ENCODE peak calls at places on chromosomes 12 and 14, in four cellular contexts. H is heart right ventricle, Z is fibroblast of lung, A is IMR-90. F is an unnamed sample. For H3K36me3, the result is how much of the 10 kb centered on the place peaks cover.

GRCh38 chr14:53327716-53328115 is 174.6 kb upstream of the DDHD1 start:
- DNase-seq in H (no peak), Z (peak), A (peak), F (peak)

GRCh38 chr12:26402648-26403047 is 207.3 kb downstream of the SSPN start:
- DNase-seq in H (no peak), Z (no peak), A (no peak), F (no peak)

GRCh38 chr12:49279706-49280159 is 14.9 kb downstream of the TUBA1C start:
- DNase-seq in H (no peak), Z (no peak), A (no peak), F (no peak)

GRCh38 chr14:92352158-92352985 is 29.4 kb downstream of the SLC24A4 start:
- DNase-seq in H (no peak), Z (peak), A (no peak), F (no peak)

GRCh38 chr12:71425568-71425967 is 14.0 kb upstream of the LGR5 start:
- DNase-seq in H (no peak), Z (no peak), A (no peak), F (no peak)

GRCh38 chr12:33876618-33877017 is 145.7 kb upstream of the ALG10 start:
- DNase-seq in H (no peak), Z (no peak), A (no peak), F (no peak)

GRCh38 chr12:79514730-79515525 is 175.8 kb downstream of the PAWR start:
- DNase-seq in H (no peak), Z (no peak), A (peak), F (no peak)

GRCh38 chr12:22180699-22181098 is 134.7 kb downstream of the CMAS start:
- DNase-seq in H (no peak), Z (no peak), A (no peak), F (no peak)

GRCh38 chr12:77968021-77968420 is 137.3 kb downstream of the NAV3 start:
- DNase-seq in H (no peak), Z (no peak), A (no peak), F (no peak)

GRCh38 chr14:65958664-65959562 is 527.3 kb upstream of the CCDC196 start:
- DNase-seq in H (no peak), Z (peak), A (peak), F (no peak)

GRCh38 chr14:50677527-50678063 is 9.5 kb upstream of the SAV1 start:
- DNase-seq in H (no peak), Z (peak), A (peak), F (no peak)

GRCh38 chr14:91149462-91149861 is 35.6 kb downstream of the DGLUCY start:
- DNase-seq in H (peak), Z (peak), A (peak), F (peak)

GRCh38 chr12:52351196-52352059 is 15.9 kb downstream of the KRT85 start:
- DNase-seq in H (peak), Z (no peak), A (no peak), F (no peak)

GRCh38 chr12:130186631-130187269 is 24.5 kb downstream of the FZD10 start:
- DNase-seq in H (no peak), Z (no peak), A (no peak), F (no peak)

GRCh38 chr14:99579903-99580570 is 24.0 kb downstream of the CCDC85C start:
- DNase-seq in H (no peak), Z (no peak), A (peak), F (no peak)

GRCh38 chr14:22472935-22473854 is 115.8 kb downstream of the DAD1 start:
- DNase-seq in H (peak), Z (peak), A (peak), F (peak)

DNA sequence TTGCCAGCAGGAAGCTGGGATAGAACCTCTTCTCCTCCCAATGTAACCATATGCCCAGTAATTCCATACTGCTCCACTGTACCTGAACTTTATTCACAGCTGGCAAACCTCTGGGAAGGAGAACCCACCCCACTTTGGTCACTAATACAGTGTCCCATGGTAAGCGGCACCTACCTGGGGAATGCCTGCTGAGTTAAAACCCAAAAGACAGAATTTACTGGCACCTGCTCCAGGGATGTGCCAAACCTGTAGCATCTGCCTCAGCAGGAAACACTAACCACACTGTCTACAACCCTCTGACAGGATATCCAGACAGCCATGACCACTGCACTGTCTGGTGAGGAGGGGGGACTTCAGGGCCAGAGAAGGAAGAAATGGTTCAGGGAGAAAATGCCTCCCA is 26.6 kb downstream of the DDX24 start:
- DNase-seq in H (no peak), Z (no peak), A (no peak), F (no peak)
- H3K36me3 ChIP-seq in H (under half), Z (under half), A (half or more), F (under half)

GRCh38 chr12:104994301-104994700 is 8.2 kb downstream of the NOPCHAP1 start:
- DNase-seq in H (no peak), Z (no peak), A (no peak), F (no peak)
- H3K36me3 ChIP-seq in H (under half), Z (under half), A (under half), F (under half)

DNA sequence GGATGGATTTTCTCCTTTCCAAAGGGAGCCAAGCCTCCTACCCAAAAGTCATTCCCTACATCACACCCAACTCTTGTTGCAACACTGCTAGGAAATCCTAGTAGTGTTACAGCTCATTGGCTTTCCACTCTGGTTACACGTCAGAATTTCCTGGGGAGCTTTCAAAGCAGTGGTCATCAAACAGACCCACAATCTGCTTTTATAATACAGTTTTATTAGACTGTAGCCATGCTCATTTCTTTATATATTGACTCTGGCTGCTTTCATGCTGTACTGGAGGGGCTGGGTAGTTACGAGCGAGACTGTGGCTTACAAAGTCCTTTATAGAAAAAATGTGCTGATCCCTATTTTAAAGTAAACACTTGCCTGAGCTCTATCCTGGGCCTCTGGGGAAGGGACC is 34.3 kb downstream of the ZFYVE26 start:
- DNase-seq in H (no peak), Z (no peak), A (no peak), F (no peak)
- H3K36me3 ChIP-seq in H (under half), Z (under half), A (half or more), F (half or more)

GRCh38 chr14:102049258-102050025 is 37.4 kb downstream of the HSP90AA1 start:
- DNase-seq in H (no peak), Z (peak), A (no peak), F (no peak)

GRCh38 chr14:102050625-102051024 is 36.2 kb downstream of the HSP90AA1 start:
- DNase-seq in H (no peak), Z (peak), A (peak), F (peak)

GRCh38 chr14:102055181-102055901 is 31.5 kb downstream of the HSP90AA1 start:
- DNase-seq in H (no peak), Z (peak), A (peak), F (no peak)

GRCh38 chr14:102050026-102050405 is 36.8 kb downstream of the HSP90AA1 start:
- DNase-seq in H (no peak), Z (no peak), A (no peak), F (no peak)

GRCh38 chr14:102052522-102052921 is 34.3 kb downstream of the HSP90AA1 start:
- DNase-seq in H (no peak), Z (no peak), A (no peak), F (no peak)
- H3K36me3 ChIP-seq in H (under half), Z (under half), A (half or more), F (under half)

GRCh38 chr12:131933387-131933786 is 4.3 kb downstream of the PUS1 start:
- DNase-seq in H (no peak), Z (no peak), A (no peak), F (no peak)
- H3K36me3 ChIP-seq in H (under half), Z (under half), A (under half), F (under half)

DNA sequence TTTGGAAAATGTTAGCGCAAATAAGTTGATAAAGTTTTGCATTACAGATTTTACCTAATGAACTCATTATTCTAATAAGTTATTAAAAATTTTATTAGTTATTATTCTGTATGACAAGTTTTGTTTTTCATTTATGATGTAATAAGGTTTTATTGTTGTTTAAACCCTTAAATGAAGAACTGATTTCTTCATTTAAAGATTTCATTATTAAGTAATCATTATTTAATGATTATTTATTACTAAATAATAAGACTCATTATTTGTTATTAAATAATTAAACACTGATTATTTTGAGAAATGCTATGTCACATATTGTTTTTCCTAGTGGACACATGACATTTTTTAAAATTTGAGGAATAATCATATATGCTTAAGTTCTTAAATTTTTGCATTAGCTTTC is 34.2 kb downstream of the USP15 start:
- DNase-seq in H (no peak), Z (no peak), A (no peak), F (no peak)
- H3K36me3 ChIP-seq in H (under half), Z (under half), A (under half), F (under half)

DNA sequence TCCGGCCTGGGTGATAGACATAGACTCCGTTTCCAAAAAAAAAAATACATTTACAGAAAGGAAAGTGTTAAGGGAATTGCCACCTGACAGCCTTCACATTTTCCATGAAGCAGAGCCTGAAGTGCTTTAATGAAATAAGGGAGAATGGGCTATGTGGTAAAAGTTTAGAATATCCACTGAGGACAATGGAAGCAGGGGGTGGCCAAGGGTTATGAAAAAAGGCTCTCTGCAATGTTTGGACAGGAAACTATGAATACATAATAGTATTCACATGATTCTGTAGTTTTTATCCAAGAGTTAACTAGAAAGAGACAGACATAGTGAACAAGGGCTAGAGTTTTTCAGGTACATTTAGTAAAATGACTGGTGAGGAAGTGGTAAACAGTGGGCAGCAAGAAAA is 75.3 kb downstream of the COCH start:
- DNase-seq in H (no peak), Z (no peak), A (no peak), F (no peak)
- H3K36me3 ChIP-seq in H (under half), Z (under half), A (under half), F (under half)

DNA sequence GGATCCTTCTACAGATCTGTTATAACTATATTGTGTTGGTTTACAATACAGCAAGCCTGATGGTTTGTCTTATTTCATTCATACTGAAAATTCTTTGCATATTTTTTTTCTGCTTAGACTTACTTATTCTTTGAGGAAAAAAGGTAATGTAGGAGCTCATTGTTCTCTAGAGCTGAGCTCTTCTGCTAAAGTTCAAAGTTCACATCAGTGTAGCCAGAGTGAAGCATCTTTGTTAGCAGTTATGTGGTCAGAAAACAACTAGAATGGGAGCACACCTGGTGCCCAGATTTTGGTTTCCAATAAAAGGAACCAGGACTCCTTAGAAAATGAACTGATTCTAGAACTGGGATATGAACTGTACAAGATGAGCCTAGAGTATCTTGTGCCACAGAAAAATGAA is 10.3 kb downstream of the GPX2 start:
- DNase-seq in H (no peak), Z (no peak), A (no peak), F (no peak)
- H3K36me3 ChIP-seq in H (under half), Z (under half), A (under half), F (under half)

DNA sequence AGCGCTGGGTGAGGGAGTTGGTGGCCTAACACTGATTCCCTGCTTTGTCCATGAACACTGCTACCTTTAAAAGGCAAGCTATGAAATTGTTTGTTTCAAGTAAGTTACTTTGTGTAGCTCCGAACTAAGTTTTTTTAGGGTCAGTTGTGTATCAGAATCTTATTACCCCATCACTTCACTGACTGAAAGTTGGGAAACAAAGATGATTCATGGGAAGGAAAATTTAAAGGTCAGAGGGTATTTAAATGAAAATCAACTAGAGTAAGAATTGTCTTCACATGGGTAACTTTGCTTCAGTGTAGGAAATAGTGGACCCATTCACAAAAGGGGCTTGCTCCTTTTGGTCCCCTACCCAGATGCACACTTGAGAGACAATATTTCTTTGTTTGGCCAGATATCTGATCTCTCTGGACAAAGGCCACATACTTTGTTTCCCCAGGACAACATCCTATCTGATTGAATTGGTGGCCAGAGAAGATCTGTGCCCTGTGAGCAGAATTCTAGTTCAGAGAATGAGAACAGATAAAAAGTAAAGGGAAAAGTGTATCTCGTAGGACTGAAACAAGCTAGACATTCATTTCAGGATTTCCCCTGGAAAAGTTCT is 53.5 kb downstream of the RAB35 start:
- DNase-seq in H (no peak), Z (no peak), A (no peak), F (no peak)
- H3K36me3 ChIP-seq in H (under half), Z (under half), A (under half), F (under half)

DNA sequence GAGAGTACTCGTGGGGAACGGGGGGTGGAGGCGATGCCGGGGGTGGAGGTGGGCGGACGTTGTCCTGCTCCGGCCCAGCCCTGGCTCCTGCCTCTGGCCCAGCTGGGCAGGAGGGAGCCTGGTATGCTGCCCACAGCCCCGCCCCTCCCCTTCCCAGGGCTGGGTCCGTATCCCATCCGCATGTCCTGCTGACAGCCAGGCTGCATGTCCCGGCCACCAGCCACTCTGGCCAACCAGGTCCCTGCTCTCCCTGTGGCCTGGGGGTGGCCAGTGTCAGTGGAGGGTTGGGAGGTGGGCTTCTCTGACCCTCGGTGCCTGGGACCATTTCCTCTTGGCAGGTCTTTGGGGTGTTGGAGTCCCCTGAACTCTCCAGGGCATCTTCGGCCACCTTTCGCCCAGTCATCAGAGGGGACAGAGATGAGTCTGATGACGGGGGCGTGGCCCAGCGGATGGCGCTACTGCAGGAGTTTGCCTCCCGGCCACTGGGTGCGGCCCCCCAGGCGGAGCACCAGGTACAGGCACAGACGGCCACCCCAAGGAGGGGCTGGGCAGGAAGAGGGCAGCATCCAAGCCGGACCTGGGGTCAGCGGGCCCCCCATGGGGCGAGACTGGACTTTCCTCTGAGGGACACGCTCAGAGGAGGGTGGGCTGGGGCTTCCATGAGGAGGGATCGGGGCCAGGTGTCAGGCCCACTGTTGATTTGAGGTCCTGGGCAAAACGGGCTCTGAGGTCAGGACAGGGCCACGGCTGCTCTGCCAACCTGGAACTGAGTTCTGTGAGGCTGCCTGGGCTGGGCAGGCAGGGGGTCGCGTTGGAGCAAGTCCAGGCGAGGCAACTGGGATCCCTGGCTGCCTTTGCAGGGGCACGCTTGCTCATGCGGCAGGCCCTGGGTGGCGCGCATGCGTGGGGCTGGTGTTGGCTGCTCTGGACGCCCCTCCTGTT is 20.2 kb downstream of the CEP170B start:
- DNase-seq in H (no peak), Z (no peak), A (no peak), F (peak)
- H3K36me3 ChIP-seq in H (under half), Z (under half), A (under half), F (under half)